ENCODE peak calls at places on chromosomes 4 and X, in six cellular contexts. V, T, U, M, O and D are unnamed samples.

GRCh38 chrX:64229145-64229544 is 1.3 kb downstream of the ASB12 start:
- DNase-seq in T (no peak), U (no peak), V (no peak), M (no peak), O (no peak), D (no peak)

GRCh38 chr4:95165926-95166524 is 382.7 kb downstream of the UNC5C start:
- DNase-seq in T (peak; percentile 10), O (peak; percentile 25), U (no peak), M (peak; percentile 44), V (no peak), D (no peak)

GRCh38 chrX:63561425-63561824 is 210.3 kb upstream of the SPIN4 start:
- DNase-seq in T (no peak), M (no peak), V (no peak), U (no peak), O (no peak), D (no peak)

GRCh38 chr4:164596318-164596878 is 157.5 kb upstream of the SMIM31 start:
- DNase-seq in V (no peak), M (no peak), O (no peak), U (peak; percentile 29), T (no peak), D (no peak)

GRCh38 chr4:21901831-21902230 is 46.7 kb downstream of the KCNIP4 start:
- DNase-seq in U (no peak), M (no peak), O (peak; percentile 16), V (no peak), T (no peak), D (no peak)

GRCh38 chr4:151418385-151418784 is 9.4 kb downstream of the FHIP1A start:
- DNase-seq in U (no peak), M (no peak), O (peak; percentile 82), T (peak; percentile 29), V (no peak), D (no peak)

GRCh38 chr4:113593400-113594230 is 167.9 kb downstream of the CAMK2D start:
- DNase-seq in O (no peak), T (no peak), V (no peak), U (no peak), M (no peak), D (no peak)

GRCh38 chr4:184843984-184844554 is 18.3 kb upstream of the ACSL1 start:
- DNase-seq in M (no peak), O (no peak), V (no peak), U (no peak), T (no peak), D (peak; percentile 36)

GRCh38 chrX:132776486-132777210 is 181.8 kb downstream of the HS6ST2 start:
- DNase-seq in U (no peak), T (no peak), M (no peak), V (no peak), O (no peak), D (no peak)

GRCh38 chr4:91113130-91113706 is 986.0 kb downstream of the CCSER1 start:
- DNase-seq in O (no peak), T (no peak), M (peak; percentile 40), V (no peak), U (no peak), D (no peak)

GRCh38 chr4:150009533-150009932 is 68.7 kb upstream of the DCLK2 start:
- DNase-seq in T (no peak), V (no peak), M (no peak), U (no peak), O (no peak), D (no peak)

GRCh38 chr4:74805601-74806000 is 11.3 kb upstream of the BTC start:
- DNase-seq in M (no peak), O (no peak), V (no peak), U (no peak), T (no peak), D (no peak)

GRCh38 chrX:12992544-12993118 is 17.7 kb downstream of the TMSB4X start:
- DNase-seq in V (no peak), T (no peak), O (no peak), M (no peak), U (no peak), D (no peak)

GRCh38 chr4:68592673-68593072 is 16.6 kb upstream of the UGT2B17 start:
- DNase-seq in M (no peak), U (no peak), T (no peak), O (no peak), V (no peak), D (no peak)

GRCh38 chr4:134777626-134778025 is 576.0 kb upstream of the PABPC4L start:
- DNase-seq in V (no peak), M (no peak), T (no peak), U (no peak), O (no peak), D (no peak)

GRCh38 chrX:65528705-65529340 is 5.8 kb downstream of the LAS1L start:
- DNase-seq in M (peak; percentile 68), O (no peak), T (no peak), U (no peak), V (no peak), D (no peak)

GRCh38 chrX:151702021-151702714 is 6.9 kb downstream of the PRRG3 start:
- DNase-seq in M (no peak), V (no peak), U (no peak), O (no peak), T (no peak), D (no peak)

GRCh38 chr4:108395786-108396185 is 224.6 kb upstream of the RPL34 start:
- DNase-seq in U (no peak), V (no peak), O (no peak), M (no peak), T (no peak), D (no peak)

GRCh38 chrX:15913161-15913560 is 58.5 kb upstream of the AP1S2 start:
- DNase-seq in O (no peak), U (no peak), V (no peak), M (no peak), T (no peak), D (no peak)

GRCh38 chrX:33053001-33053400 is 158.3 kb downstream of the DMD start:
- DNase-seq in U (no peak), M (no peak), V (no peak), O (no peak), T (no peak), D (no peak)

GRCh38 chr4:140673729-140674128 is 82.5 kb downstream of the TBC1D9 start:
- DNase-seq in M (no peak), V (no peak), O (no peak), U (no peak), T (peak; percentile 40), D (no peak)

GRCh38 chr4:163447481-163447880 is 26.1 kb downstream of the TKTL2 start:
- DNase-seq in M (no peak), V (no peak), U (no peak), O (no peak), T (no peak), D (no peak)

DNA sequence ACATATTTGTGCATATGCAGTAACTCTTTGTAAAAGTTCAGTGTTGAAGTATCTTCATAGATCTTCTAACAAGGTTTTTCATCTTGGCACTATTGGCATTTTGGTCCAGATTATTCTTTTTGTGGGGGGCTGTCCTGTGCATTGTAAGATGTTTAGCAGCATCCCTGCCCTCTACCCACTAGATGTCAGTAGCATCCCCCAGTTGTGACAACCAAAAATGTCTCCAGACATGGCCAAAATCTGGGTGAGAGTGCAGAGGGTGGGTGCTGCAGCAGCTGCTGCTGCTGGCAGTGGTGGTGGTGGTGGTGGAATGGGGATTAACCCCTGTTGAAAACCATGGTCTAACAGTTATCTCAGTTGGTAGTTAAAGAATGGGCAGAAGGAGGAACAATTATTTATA is 370.0 kb downstream of the GPAT3 start:
- DNase-seq in M (no peak), U (no peak), O (no peak), V (no peak), T (no peak), D (no peak)
- TF ChIP-seq CTCF in M (no peak), U (no peak), O (peak; percentile 23), V (no peak), T (no peak), D (peak; percentile 29)

GRCh38 chrX:30971761-30972603 is 82.9 kb upstream of the TAB3 start:
- DNase-seq in T (peak; percentile 11), M (peak; percentile 54), U (no peak), O (no peak), V (no peak), D (no peak)
- TF ChIP-seq CTCF in T (peak; percentile 79), M (peak; percentile 70), U (no peak), O (peak; percentile 78), V (no peak), D (peak; percentile 73)

GRCh38 chrX:21766101-21766500 is 8.2 kb upstream of the SMPX start:
- DNase-seq in T (no peak), U (no peak), V (no peak), O (no peak), M (no peak), D (no peak)

DNA sequence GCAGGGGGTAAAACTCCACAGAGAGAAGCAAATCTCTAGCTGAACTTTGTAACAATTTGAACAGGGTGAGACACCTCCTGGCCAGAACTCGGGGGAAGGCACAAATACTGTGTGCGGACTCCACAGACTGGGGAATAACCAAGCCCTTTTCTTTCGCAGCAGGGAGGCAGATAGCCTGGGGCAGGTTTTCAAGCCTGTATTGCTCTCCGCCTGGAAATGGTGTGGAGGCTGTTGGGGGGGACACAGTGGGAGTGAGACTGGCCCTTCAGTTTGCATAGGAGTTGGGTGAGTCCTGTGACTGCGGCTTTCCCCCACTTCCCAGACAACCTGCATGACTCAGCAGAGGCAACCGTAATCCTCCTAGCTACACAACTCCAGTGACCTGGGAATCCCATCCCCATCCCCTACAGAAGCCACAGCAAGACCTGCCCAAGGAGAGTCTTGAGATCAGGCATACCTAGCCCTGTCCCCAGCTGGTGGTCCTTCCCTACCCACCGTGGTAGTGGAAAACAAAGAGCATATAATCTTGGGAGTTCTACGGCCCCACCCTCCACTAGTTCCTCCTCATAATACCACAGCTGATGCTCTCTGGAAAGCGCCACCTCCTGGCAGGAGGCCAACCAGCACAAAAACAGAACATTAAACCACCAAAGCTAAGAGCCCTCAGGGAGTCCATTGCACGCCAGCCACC is 12.9 kb upstream of the SMPX start:
- DNase-seq in O (no peak), U (no peak), T (no peak), M (no peak), V (no peak), D (no peak)
- TF ChIP-seq CTCF in O (no peak), U (no peak), T (no peak), M (no peak), V (no peak), D (no peak)

GRCh38 chr4:79253168-79253567 is 72.7 kb downstream of the NAA11 start:
- DNase-seq in M (no peak), V (no peak), T (no peak), U (no peak), O (no peak), D (no peak)

GRCh38 chr4:79249879-79250503 is 75.9 kb downstream of the NAA11 start:
- DNase-seq in T (no peak), M (no peak), V (no peak), O (no peak), U (no peak), D (no peak)

GRCh38 chr4:79248610-79249009 is 77.3 kb downstream of the NAA11 start:
- DNase-seq in T (no peak), O (no peak), V (no peak), M (no peak), U (no peak), D (no peak)

GRCh38 chr4:79247695-79248394 is 78.0 kb downstream of the NAA11 start:
- DNase-seq in M (no peak), T (no peak), O (no peak), U (no peak), V (no peak), D (no peak)

GRCh38 chr4:79250887-79251286 is 75.0 kb downstream of the NAA11 start:
- DNase-seq in T (no peak), U (no peak), V (no peak), M (no peak), O (no peak), D (no peak)
- TF ChIP-seq CTCF in T (no peak), U (no peak), V (no peak), M (no peak), O (no peak), D (no peak)